ENCODE peak calls at places on chromosomes 6 and 20, in ten cellular contexts. One of them, this sample, is unnamed.

GRCh38 chr20:56388882-56389281 is 3.1 kb downstream of the AURKA start:
- ATAC-seq in left cardiac atrium: no peak
- ATAC-seq in left ventricle myocardium superior: no peak
- ATAC-seq in left lobe of liver: no peak
- ATAC-seq in activated CD8-positive, alpha-beta memory T cell treated with anti-CD3 and anti-CD28 coated beads, Interleukin-2, amount 10 ng/mL, durations not matched to agents 7 days and 5 days: no peak
- ATAC-seq in aorta: no peak
- ATAC-seq in stimulated activated naive CD8-positive, alpha-beta T cell treated with anti-CD3 and anti-CD28 coated beads, Interleukin-15, Interleukin-2, amounts not matched to agents 100 U/mL and 50 U/mL, for 24 hours: no peak
- ATAC-seq in K562: no peak
- ATAC-seq in IMR-90: no peak
- ATAC-seq in activated CD4-positive, CD25-positive, alpha-beta regulatory T cell treated with anti-CD3 and anti-CD28 coated beads, Interleukin-2, amount 50 U/mL, for 24 hours: no peak
- ATAC-seq in this sample: no peak

GRCh38 chr6:26217714-26218075 is 130.5 kb downstream of the HFE start:
- ATAC-seq in left cardiac atrium: no peak
- ATAC-seq in left ventricle myocardium superior: no peak
- ATAC-seq in left lobe of liver: no peak
- ATAC-seq in activated CD8-positive, alpha-beta memory T cell treated with anti-CD3 and anti-CD28 coated beads, Interleukin-2, amount 10 ng/mL, durations not matched to agents 7 days and 5 days: no peak
- ATAC-seq in aorta: no peak
- ATAC-seq in stimulated activated naive CD8-positive, alpha-beta T cell treated with anti-CD3 and anti-CD28 coated beads, Interleukin-15, Interleukin-2, amounts not matched to agents 100 U/mL and 50 U/mL, for 24 hours: no peak
- ATAC-seq in K562: peak
- ATAC-seq in IMR-90: no peak
- ATAC-seq in activated CD4-positive, CD25-positive, alpha-beta regulatory T cell treated with anti-CD3 and anti-CD28 coated beads, Interleukin-2, amount 50 U/mL, for 24 hours: no peak
- ATAC-seq in this sample: no peak

GRCh38 chr20:59455392-59456341 is 148.7 kb upstream of the PHACTR3 start:
- ATAC-seq in left cardiac atrium: peak
- ATAC-seq in left ventricle myocardium superior: peak
- ATAC-seq in left lobe of liver: peak
- ATAC-seq in activated CD8-positive, alpha-beta memory T cell treated with anti-CD3 and anti-CD28 coated beads, Interleukin-2, amount 10 ng/mL, durations not matched to agents 7 days and 5 days: no peak
- ATAC-seq in aorta: peak
- ATAC-seq in stimulated activated naive CD8-positive, alpha-beta T cell treated with anti-CD3 and anti-CD28 coated beads, Interleukin-15, Interleukin-2, amounts not matched to agents 100 U/mL and 50 U/mL, for 24 hours: no peak
- ATAC-seq in K562: peak
- ATAC-seq in IMR-90: peak
- ATAC-seq in activated CD4-positive, CD25-positive, alpha-beta regulatory T cell treated with anti-CD3 and anti-CD28 coated beads, Interleukin-2, amount 50 U/mL, for 24 hours: no peak
- ATAC-seq in this sample: peak

GRCh38 chr20:56974499-56975250 is 291.8 kb downstream of the BMP7 start:
- ATAC-seq in left cardiac atrium: no peak
- ATAC-seq in left ventricle myocardium superior: no peak
- ATAC-seq in left lobe of liver: peak
- ATAC-seq in activated CD8-positive, alpha-beta memory T cell treated with anti-CD3 and anti-CD28 coated beads, Interleukin-2, amount 10 ng/mL, durations not matched to agents 7 days and 5 days: no peak
- ATAC-seq in aorta: no peak
- ATAC-seq in stimulated activated naive CD8-positive, alpha-beta T cell treated with anti-CD3 and anti-CD28 coated beads, Interleukin-15, Interleukin-2, amounts not matched to agents 100 U/mL and 50 U/mL, for 24 hours: no peak
- ATAC-seq in K562: peak
- ATAC-seq in IMR-90: peak
- ATAC-seq in activated CD4-positive, CD25-positive, alpha-beta regulatory T cell treated with anti-CD3 and anti-CD28 coated beads, Interleukin-2, amount 50 U/mL, for 24 hours: no peak
- ATAC-seq in this sample: no peak

GRCh38 chr6:15109338-15110090 is 136.4 kb upstream of the JARID2 start:
- ATAC-seq in left cardiac atrium: peak
- ATAC-seq in left ventricle myocardium superior: peak
- ATAC-seq in left lobe of liver: peak
- ATAC-seq in activated CD8-positive, alpha-beta memory T cell treated with anti-CD3 and anti-CD28 coated beads, Interleukin-2, amount 10 ng/mL, durations not matched to agents 7 days and 5 days: no peak
- ATAC-seq in aorta: no peak
- ATAC-seq in stimulated activated naive CD8-positive, alpha-beta T cell treated with anti-CD3 and anti-CD28 coated beads, Interleukin-15, Interleukin-2, amounts not matched to agents 100 U/mL and 50 U/mL, for 24 hours: no peak
- ATAC-seq in K562: no peak
- ATAC-seq in IMR-90: no peak
- ATAC-seq in activated CD4-positive, CD25-positive, alpha-beta regulatory T cell treated with anti-CD3 and anti-CD28 coated beads, Interleukin-2, amount 50 U/mL, for 24 hours: no peak
- ATAC-seq in this sample: peak

GRCh38 chr6:155450194-155450593 is 5.4 kb downstream of the NOX3 start:
- ATAC-seq in left cardiac atrium: no peak
- ATAC-seq in left ventricle myocardium superior: no peak
- ATAC-seq in left lobe of liver: no peak
- ATAC-seq in activated CD8-positive, alpha-beta memory T cell treated with anti-CD3 and anti-CD28 coated beads, Interleukin-2, amount 10 ng/mL, durations not matched to agents 7 days and 5 days: no peak
- ATAC-seq in aorta: no peak
- ATAC-seq in stimulated activated naive CD8-positive, alpha-beta T cell treated with anti-CD3 and anti-CD28 coated beads, Interleukin-15, Interleukin-2, amounts not matched to agents 100 U/mL and 50 U/mL, for 24 hours: no peak
- ATAC-seq in K562: no peak
- ATAC-seq in IMR-90: no peak
- ATAC-seq in activated CD4-positive, CD25-positive, alpha-beta regulatory T cell treated with anti-CD3 and anti-CD28 coated beads, Interleukin-2, amount 50 U/mL, for 24 hours: no peak
- ATAC-seq in this sample: no peak

GRCh38 chr6:62740596-62740995 is 454.6 kb upstream of the KHDRBS2 start:
- ATAC-seq in left cardiac atrium: no peak
- ATAC-seq in left ventricle myocardium superior: no peak
- ATAC-seq in left lobe of liver: no peak
- ATAC-seq in activated CD8-positive, alpha-beta memory T cell treated with anti-CD3 and anti-CD28 coated beads, Interleukin-2, amount 10 ng/mL, durations not matched to agents 7 days and 5 days: no peak
- ATAC-seq in aorta: peak
- ATAC-seq in stimulated activated naive CD8-positive, alpha-beta T cell treated with anti-CD3 and anti-CD28 coated beads, Interleukin-15, Interleukin-2, amounts not matched to agents 100 U/mL and 50 U/mL, for 24 hours: peak
- ATAC-seq in K562: no peak
- ATAC-seq in IMR-90: no peak
- ATAC-seq in activated CD4-positive, CD25-positive, alpha-beta regulatory T cell treated with anti-CD3 and anti-CD28 coated beads, Interleukin-2, amount 50 U/mL, for 24 hours: no peak
- ATAC-seq in this sample: peak

GRCh38 chr6:148016013-148016412 is 326.6 kb upstream of the SASH1 start:
- ATAC-seq in left cardiac atrium: no peak
- ATAC-seq in left ventricle myocardium superior: no peak
- ATAC-seq in left lobe of liver: no peak
- ATAC-seq in activated CD8-positive, alpha-beta memory T cell treated with anti-CD3 and anti-CD28 coated beads, Interleukin-2, amount 10 ng/mL, durations not matched to agents 7 days and 5 days: no peak
- ATAC-seq in aorta: no peak
- ATAC-seq in stimulated activated naive CD8-positive, alpha-beta T cell treated with anti-CD3 and anti-CD28 coated beads, Interleukin-15, Interleukin-2, amounts not matched to agents 100 U/mL and 50 U/mL, for 24 hours: no peak
- ATAC-seq in K562: no peak
- ATAC-seq in IMR-90: no peak
- ATAC-seq in activated CD4-positive, CD25-positive, alpha-beta regulatory T cell treated with anti-CD3 and anti-CD28 coated beads, Interleukin-2, amount 50 U/mL, for 24 hours: no peak
- ATAC-seq in this sample: no peak

GRCh38 chr6:168527451-168528210 is 86.6 kb downstream of the SMOC2 start:
- ATAC-seq in left cardiac atrium: peak
- ATAC-seq in left ventricle myocardium superior: no peak
- ATAC-seq in left lobe of liver: no peak
- ATAC-seq in activated CD8-positive, alpha-beta memory T cell treated with anti-CD3 and anti-CD28 coated beads, Interleukin-2, amount 10 ng/mL, durations not matched to agents 7 days and 5 days: no peak
- ATAC-seq in aorta: peak
- ATAC-seq in stimulated activated naive CD8-positive, alpha-beta T cell treated with anti-CD3 and anti-CD28 coated beads, Interleukin-15, Interleukin-2, amounts not matched to agents 100 U/mL and 50 U/mL, for 24 hours: no peak
- ATAC-seq in K562: no peak
- ATAC-seq in IMR-90: no peak
- ATAC-seq in activated CD4-positive, CD25-positive, alpha-beta regulatory T cell treated with anti-CD3 and anti-CD28 coated beads, Interleukin-2, amount 50 U/mL, for 24 hours: no peak
- ATAC-seq in this sample: no peak

GRCh38 chr6:36840471-36841461 is 1.5 kb upstream of the CPNE5 start:
- ATAC-seq in left cardiac atrium: peak
- ATAC-seq in left ventricle myocardium superior: peak
- ATAC-seq in left lobe of liver: peak
- ATAC-seq in activated CD8-positive, alpha-beta memory T cell treated with anti-CD3 and anti-CD28 coated beads, Interleukin-2, amount 10 ng/mL, durations not matched to agents 7 days and 5 days: peak
- ATAC-seq in aorta: peak
- ATAC-seq in stimulated activated naive CD8-positive, alpha-beta T cell treated with anti-CD3 and anti-CD28 coated beads, Interleukin-15, Interleukin-2, amounts not matched to agents 100 U/mL and 50 U/mL, for 24 hours: no peak
- ATAC-seq in K562: no peak
- ATAC-seq in IMR-90: peak
- ATAC-seq in activated CD4-positive, CD25-positive, alpha-beta regulatory T cell treated with anti-CD3 and anti-CD28 coated beads, Interleukin-2, amount 50 U/mL, for 24 hours: peak
- ATAC-seq in this sample: peak

GRCh38 chr6:136772685-136773472 is 19.4 kb downstream of the MAP3K5 start:
- ATAC-seq in left cardiac atrium: peak
- ATAC-seq in left ventricle myocardium superior: peak
- ATAC-seq in left lobe of liver: no peak
- ATAC-seq in activated CD8-positive, alpha-beta memory T cell treated with anti-CD3 and anti-CD28 coated beads, Interleukin-2, amount 10 ng/mL, durations not matched to agents 7 days and 5 days: no peak
- ATAC-seq in aorta: peak
- ATAC-seq in stimulated activated naive CD8-positive, alpha-beta T cell treated with anti-CD3 and anti-CD28 coated beads, Interleukin-15, Interleukin-2, amounts not matched to agents 100 U/mL and 50 U/mL, for 24 hours: peak
- ATAC-seq in K562: peak
- ATAC-seq in IMR-90: no peak
- ATAC-seq in activated CD4-positive, CD25-positive, alpha-beta regulatory T cell treated with anti-CD3 and anti-CD28 coated beads, Interleukin-2, amount 50 U/mL, for 24 hours: peak
- ATAC-seq in this sample: no peak

GRCh38 chr6:150712502-150713252 is 113.0 kb downstream of the PLEKHG1 start:
- ATAC-seq in left cardiac atrium: no peak
- ATAC-seq in left ventricle myocardium superior: no peak
- ATAC-seq in left lobe of liver: no peak
- ATAC-seq in activated CD8-positive, alpha-beta memory T cell treated with anti-CD3 and anti-CD28 coated beads, Interleukin-2, amount 10 ng/mL, durations not matched to agents 7 days and 5 days: no peak
- ATAC-seq in aorta: no peak
- ATAC-seq in stimulated activated naive CD8-positive, alpha-beta T cell treated with anti-CD3 and anti-CD28 coated beads, Interleukin-15, Interleukin-2, amounts not matched to agents 100 U/mL and 50 U/mL, for 24 hours: no peak
- ATAC-seq in K562: no peak
- ATAC-seq in IMR-90: no peak
- ATAC-seq in activated CD4-positive, CD25-positive, alpha-beta regulatory T cell treated with anti-CD3 and anti-CD28 coated beads, Interleukin-2, amount 50 U/mL, for 24 hours: no peak
- ATAC-seq in this sample: no peak